ENCODE peak calls at places on chromosomes 4 and X, in five cellular contexts. E is NCI-H1417; Z is stimulated activated CD4-positive, alpha-beta T cell treated with anti-CD3 and anti-CD28 coated beads, Interleukin-2, amount 100 ng/mL, for 4 hours; Y is KG1; O is ecto neural progenitor cell. S is an unnamed sample.

GRCh38 chr4:107153228-107153627 is 117.1 kb upstream of the DKK2 start:
- DNase-seq in E (no peak), Z (no peak), Y (no peak), O (no peak), S (no peak)

GRCh38 chrX:52923781-52924241 is 26.7 kb downstream of the FAM156B start:
- DNase-seq in E (no peak), Z (no peak), Y (no peak), O (no peak), S (no peak)

GRCh38 chr4:124262211-124263179 is 450.0 kb downstream of the ANKRD50 start:
- DNase-seq in E (peak; percentile 57), Z (peak; percentile 3), Y (peak; percentile 20), O (peak; percentile 61), S (peak; percentile 73)

GRCh38 chrX:87338510-87338909 is 179.1 kb upstream of the KLHL4 start:
- DNase-seq in E (no peak), Z (no peak), Y (no peak), O (no peak), S (no peak)

GRCh38 chr4:144687466-144687865 is 41.5 kb downstream of the HHIP start:
- DNase-seq in E (no peak), Z (no peak), Y (no peak), O (no peak), S (no peak)

GRCh38 chr4:2074588-2074987 is 15.5 kb downstream of the NAT8L start:
- DNase-seq in E (no peak), Z (no peak), Y (no peak), O (no peak), S (no peak)

GRCh38 chrX:112832481-112833095 is 8.0 kb downstream of the AMOT start:
- DNase-seq in E (no peak), Z (no peak), Y (no peak), O (no peak), S (no peak)

GRCh38 chr4:122764808-122765189 is 32.3 kb downstream of the BBS12 start:
- DNase-seq in E (no peak), Z (no peak), Y (no peak), O (no peak), S (no peak)

GRCh38 chr4:38320833-38321232 is 343.2 kb upstream of the KLF3 start:
- DNase-seq in E (no peak), Z (no peak), Y (no peak), O (no peak), S (no peak)

GRCh38 chrX:48022740-48023139 is 16.0 kb downstream of the SPACA5 start:
- DNase-seq in E (no peak), Z (no peak), Y (no peak), O (no peak), S (no peak)

GRCh38 chr4:71907782-71908181 is 123.9 kb upstream of the GC start:
- DNase-seq in E (no peak), Z (no peak), Y (no peak), O (no peak), S (no peak)

GRCh38 chr4:52950226-52950625 is 88.1 kb downstream of the RASL11B start:
- DNase-seq in E (no peak), Z (no peak), Y (no peak), O (no peak), S (no peak)